ENCODE peak calls at places on chromosomes 6 and 20, in six cellular contexts. One of them, this sample, is unnamed.

GRCh38 chr6:44972710-44973109 is 355.4 kb upstream of the RUNX2 start:
- DNase-seq in GM23338: no peak
- DNase-seq in amniotic stem cell: no peak
- DNase-seq in ACHN: no peak
- DNase-seq in naive thymus-derived CD8-positive, alpha-beta T cell: no peak
- DNase-seq in left ventricle myocardium inferior: no peak
- DNase-seq in this sample: no peak

GRCh38 chr20:44932916-44933315 is 23.1 kb downstream of the PABPC1L start:
- DNase-seq in GM23338: no peak
- DNase-seq in amniotic stem cell: no peak
- DNase-seq in ACHN: no peak
- DNase-seq in naive thymus-derived CD8-positive, alpha-beta T cell: no peak
- DNase-seq in left ventricle myocardium inferior: no peak
- DNase-seq in this sample: no peak

GRCh38 chr20:9392892-9393857 is 121.2 kb upstream of the LAMP5 start:
- DNase-seq in GM23338: peak
- DNase-seq in amniotic stem cell: peak
- DNase-seq in ACHN: peak
- DNase-seq in naive thymus-derived CD8-positive, alpha-beta T cell: no peak
- DNase-seq in left ventricle myocardium inferior: peak
- DNase-seq in this sample: peak

GRCh38 chr6:51200676-51201075 is 382.0 kb downstream of the TFAP2B start:
- DNase-seq in GM23338: no peak
- DNase-seq in amniotic stem cell: no peak
- DNase-seq in ACHN: no peak
- DNase-seq in naive thymus-derived CD8-positive, alpha-beta T cell: no peak
- DNase-seq in left ventricle myocardium inferior: no peak
- DNase-seq in this sample: no peak

GRCh38 chr6:149864578-149865535 is 698 bp upstream of the LRP11 start:
- DNase-seq in GM23338: peak
- DNase-seq in amniotic stem cell: peak
- DNase-seq in ACHN: peak
- DNase-seq in naive thymus-derived CD8-positive, alpha-beta T cell: peak
- DNase-seq in left ventricle myocardium inferior: no peak
- DNase-seq in this sample: peak

GRCh38 chr6:22401206-22401605 is 104.4 kb upstream of the PRL start:
- DNase-seq in GM23338: no peak
- DNase-seq in amniotic stem cell: no peak
- DNase-seq in ACHN: no peak
- DNase-seq in naive thymus-derived CD8-positive, alpha-beta T cell: no peak
- DNase-seq in left ventricle myocardium inferior: no peak
- DNase-seq in this sample: no peak

GRCh38 chr6:142935553-142936517 is 9.1 kb downstream of the HIVEP2 start:
- DNase-seq in GM23338: no peak
- DNase-seq in amniotic stem cell: no peak
- DNase-seq in ACHN: peak
- DNase-seq in naive thymus-derived CD8-positive, alpha-beta T cell: no peak
- DNase-seq in left ventricle myocardium inferior: no peak
- DNase-seq in this sample: no peak

GRCh38 chr20:18805881-18806280 is 7.7 kb upstream of the SCP2D1 start:
- DNase-seq in GM23338: no peak
- DNase-seq in amniotic stem cell: no peak
- DNase-seq in ACHN: no peak
- DNase-seq in naive thymus-derived CD8-positive, alpha-beta T cell: peak
- DNase-seq in left ventricle myocardium inferior: no peak
- DNase-seq in this sample: peak

GRCh38 chr20:62210496-62210855 is 9.6 kb downstream of the HRH3 start:
- DNase-seq in GM23338: no peak
- DNase-seq in amniotic stem cell: no peak
- DNase-seq in ACHN: no peak
- DNase-seq in naive thymus-derived CD8-positive, alpha-beta T cell: no peak
- DNase-seq in left ventricle myocardium inferior: no peak
- DNase-seq in this sample: no peak

GRCh38 chr20:33372993-33373441 is 28.3 kb downstream of the CDK5RAP1 start:
- DNase-seq in GM23338: no peak
- DNase-seq in amniotic stem cell: no peak
- DNase-seq in ACHN: peak
- DNase-seq in naive thymus-derived CD8-positive, alpha-beta T cell: no peak
- DNase-seq in left ventricle myocardium inferior: no peak
- DNase-seq in this sample: no peak

GRCh38 chr6:166707045-166707444 is 80.0 kb upstream of the RPS6KA2 start:
- DNase-seq in GM23338: peak
- DNase-seq in amniotic stem cell: no peak
- DNase-seq in ACHN: peak
- DNase-seq in naive thymus-derived CD8-positive, alpha-beta T cell: no peak
- DNase-seq in left ventricle myocardium inferior: peak
- DNase-seq in this sample: peak

GRCh38 chr6:153312633-153313032 is 181.6 kb upstream of the RGS17 start:
- DNase-seq in GM23338: peak
- DNase-seq in amniotic stem cell: no peak
- DNase-seq in ACHN: peak
- DNase-seq in naive thymus-derived CD8-positive, alpha-beta T cell: peak
- DNase-seq in left ventricle myocardium inferior: peak
- DNase-seq in this sample: peak

GRCh38 chr20:48098866-48099265 is 313.6 kb upstream of the SULF2 start:
- DNase-seq in GM23338: no peak
- DNase-seq in amniotic stem cell: no peak
- DNase-seq in ACHN: no peak
- DNase-seq in naive thymus-derived CD8-positive, alpha-beta T cell: no peak
- DNase-seq in left ventricle myocardium inferior: no peak
- DNase-seq in this sample: no peak

GRCh38 chr20:62475819-62476073 is at the start of gene GATA5:
- DNase-seq in GM23338: no peak
- DNase-seq in amniotic stem cell: no peak
- DNase-seq in ACHN: no peak
- DNase-seq in naive thymus-derived CD8-positive, alpha-beta T cell: no peak
- DNase-seq in left ventricle myocardium inferior: no peak
- DNase-seq in this sample: no peak

GRCh38 chr20:37393863-37394542 is 48.1 kb downstream of the SRC start:
- DNase-seq in GM23338: no peak
- DNase-seq in amniotic stem cell: no peak
- DNase-seq in ACHN: no peak
- DNase-seq in naive thymus-derived CD8-positive, alpha-beta T cell: no peak
- DNase-seq in left ventricle myocardium inferior: no peak
- DNase-seq in this sample: peak

GRCh38 chr20:56899495-56899894 is 270.4 kb downstream of the TFAP2C start:
- DNase-seq in GM23338: no peak
- DNase-seq in amniotic stem cell: no peak
- DNase-seq in ACHN: no peak
- DNase-seq in naive thymus-derived CD8-positive, alpha-beta T cell: no peak
- DNase-seq in left ventricle myocardium inferior: no peak
- DNase-seq in this sample: no peak

GRCh38 chr20:37971561-37972127 is 61.6 kb downstream of the TTI1 start:
- DNase-seq in GM23338: no peak
- DNase-seq in amniotic stem cell: no peak
- DNase-seq in ACHN: no peak
- DNase-seq in naive thymus-derived CD8-positive, alpha-beta T cell: no peak
- DNase-seq in left ventricle myocardium inferior: no peak
- DNase-seq in this sample: no peak

This sample was measured in NCI-H82.